ENCODE peak calls at places on chromosomes 2 and 18, in four cellular contexts. One of them, this sample, is unnamed.

GRCh38 chr18:73153271-73153670 is 285.5 kb upstream of the NETO1 start:
- DNase-seq in HepG2: no peak
- DNase-seq in K562: no peak
- DNase-seq in GM12878: no peak
- DNase-seq in this sample: no peak

GRCh38 chr2:25810428-25810827 is 67.9 kb downstream of the ASXL2 start:
- DNase-seq in K562: no peak
- DNase-seq in GM12878: no peak
- DNase-seq in HepG2: no peak
- DNase-seq in this sample: no peak

GRCh38 chr2:182767578-182767977 is 51.5 kb downstream of the DNAJC10 start:
- DNase-seq in HepG2: peak
- DNase-seq in K562: peak
- DNase-seq in GM12878: no peak
- DNase-seq in this sample: peak

GRCh38 chr2:199315299-199316179 is 142.2 kb downstream of the SATB2 start:
- DNase-seq in K562: peak
- DNase-seq in HepG2: peak
- DNase-seq in GM12878: no peak
- DNase-seq in this sample: peak

GRCh38 chr2:150425121-150425559 is 62.3 kb downstream of the RND3 start:
- DNase-seq in HepG2: no peak
- DNase-seq in K562: no peak
- DNase-seq in GM12878: no peak
- DNase-seq in this sample: peak

GRCh38 chr2:7097353-7097895 is 180.2 kb downstream of the RNF144A start:
- DNase-seq in GM12878: peak
- DNase-seq in K562: peak
- DNase-seq in HepG2: peak
- DNase-seq in this sample: peak

GRCh38 chr2:212708346-212708745 is 169.7 kb upstream of the ERBB4 start:
- DNase-seq in HepG2: no peak
- DNase-seq in GM12878: no peak
- DNase-seq in K562: no peak
- DNase-seq in this sample: no peak

GRCh38 chr2:37084797-37085196 is 479 bp downstream of the GPATCH11 start:
- DNase-seq in K562: no peak
- DNase-seq in GM12878: no peak
- DNase-seq in HepG2: no peak
- DNase-seq in this sample: no peak

GRCh38 chr2:25926913-25927312 is 48.6 kb upstream of the ASXL2 start:
- DNase-seq in K562: no peak
- DNase-seq in GM12878: no peak
- DNase-seq in HepG2: no peak
- DNase-seq in this sample: no peak

GRCh38 chr2:192127434-192127833 is 67.3 kb downstream of the TMEFF2 start:
- DNase-seq in K562: no peak
- DNase-seq in HepG2: no peak
- DNase-seq in GM12878: no peak
- DNase-seq in this sample: no peak

GRCh38 chr2:38104598-38104997 is 28.6 kb upstream of the CYP1B1 start:
- DNase-seq in K562: no peak
- DNase-seq in GM12878: no peak
- DNase-seq in HepG2: no peak
- DNase-seq in this sample: no peak

GRCh38 chr2:70767699-70768584 is at the start of gene ADD2:
- DNase-seq in HepG2: no peak
- DNase-seq in K562: peak
- DNase-seq in GM12878: no peak
- DNase-seq in this sample: peak

GRCh38 chr2:180621366-180621765 is 359.0 kb upstream of the UBE2E3 start:
- DNase-seq in HepG2: no peak
- DNase-seq in K562: no peak
- DNase-seq in GM12878: no peak
- DNase-seq in this sample: no peak

GRCh38 chr18:59881728-59882685 is 17.8 kb upstream of the PMAIP1 start:
- DNase-seq in HepG2: peak
- DNase-seq in GM12878: no peak
- DNase-seq in K562: peak
- DNase-seq in this sample: no peak

GRCh38 chr2:4507706-4508105 is 804.3 kb downstream of the DCDC2C start:
- DNase-seq in K562: no peak
- DNase-seq in HepG2: no peak
- DNase-seq in GM12878: no peak
- DNase-seq in this sample: no peak

GRCh38 chr18:25076980-25077780 is 274.8 kb downstream of the ZNF521 start:
- DNase-seq in HepG2: peak
- DNase-seq in GM12878: no peak
- DNase-seq in K562: peak
- DNase-seq in this sample: no peak

GRCh38 chr18:47265197-47265596 is 13.7 kb upstream of the SKOR2 start:
- DNase-seq in HepG2: no peak
- DNase-seq in GM12878: no peak
- DNase-seq in K562: no peak
- DNase-seq in this sample: no peak

GRCh38 chr18:27735117-27735516 is 441.8 kb downstream of the CDH2 start:
- DNase-seq in HepG2: no peak
- DNase-seq in GM12878: no peak
- DNase-seq in K562: no peak
- DNase-seq in this sample: no peak
- TF ChIP-seq POLR2AphosphoS5 in HepG2: no peak
- TF ChIP-seq POLR2AphosphoS5 in GM12878: no peak
- TF ChIP-seq POLR2AphosphoS5 in K562: no peak
- TF ChIP-seq POLR2AphosphoS5 in this sample: no peak

GRCh38 chr2:43230481-43230880 is 4.1 kb upstream of the ZFP36L2 start:
- DNase-seq in HepG2: no peak
- DNase-seq in GM12878: no peak
- DNase-seq in K562: no peak
- DNase-seq in this sample: peak

GRCh38 chr2:43230981-43231827 is 4.8 kb upstream of the ZFP36L2 start:
- DNase-seq in K562: no peak
- DNase-seq in GM12878: no peak
- DNase-seq in HepG2: no peak
- DNase-seq in this sample: no peak

GRCh38 chr2:43236256-43236655 is 9.8 kb upstream of the ZFP36L2 start:
- DNase-seq in K562: no peak
- DNase-seq in HepG2: no peak
- DNase-seq in GM12878: no peak
- DNase-seq in this sample: no peak

GRCh38 chr2:43228782-43229659 is 2.6 kb upstream of the ZFP36L2 start:
- DNase-seq in HepG2: no peak
- DNase-seq in K562: no peak
- DNase-seq in GM12878: no peak
- DNase-seq in this sample: no peak

DNA sequence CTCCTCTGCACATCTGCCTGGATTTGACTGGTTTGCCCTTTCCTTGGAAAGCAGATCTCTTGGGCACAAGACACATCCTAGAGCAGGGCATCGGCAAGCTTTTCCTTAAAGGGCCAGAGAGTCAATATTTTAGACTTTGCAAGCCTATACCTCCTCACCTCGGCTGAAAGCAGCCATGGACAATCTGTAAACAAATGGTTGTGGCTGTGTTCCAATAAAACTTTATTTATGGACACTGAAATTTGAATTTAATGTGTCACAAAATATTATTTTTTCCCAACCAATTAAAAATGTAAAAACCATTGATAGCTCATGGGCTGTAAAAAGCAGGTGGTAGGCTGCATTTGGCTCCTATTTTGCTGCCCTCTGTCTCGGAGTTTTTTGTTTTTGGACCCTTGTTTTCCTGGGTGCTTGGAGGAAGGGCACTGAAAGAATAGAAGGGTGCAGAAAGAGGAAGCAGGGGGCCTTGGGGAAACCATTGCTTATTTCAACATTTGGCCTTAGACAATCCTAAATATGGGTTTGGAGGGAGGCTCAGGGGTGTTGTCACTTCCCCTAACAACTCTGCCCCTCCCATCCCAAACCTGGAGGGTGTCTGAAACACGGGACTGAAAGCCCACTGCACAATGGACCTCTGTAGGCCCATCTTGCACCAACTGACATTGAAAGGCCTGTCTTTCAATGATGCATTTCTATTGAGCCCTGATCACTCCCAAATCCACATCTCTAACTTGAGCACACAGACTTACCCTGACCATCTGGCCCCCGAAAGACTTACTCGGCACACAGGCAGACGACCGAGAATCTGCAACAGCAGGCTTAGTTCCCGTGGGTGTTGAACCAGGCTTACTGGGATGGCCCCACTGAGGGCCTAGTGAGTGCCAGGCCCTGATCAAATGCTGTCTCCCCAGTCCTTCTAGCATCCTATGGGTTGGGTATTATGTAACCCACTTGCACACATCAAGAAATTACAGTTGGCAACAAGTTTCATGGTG is 7.1 kb upstream of the ZFP36L2 start:
- DNase-seq in HepG2: no peak
- DNase-seq in K562: no peak
- DNase-seq in GM12878: no peak
- DNase-seq in this sample: no peak
- TF ChIP-seq JUNB in HepG2: no peak
- TF ChIP-seq JUNB in K562: no peak
- TF ChIP-seq JUNB in GM12878: no peak
- TF ChIP-seq JUNB in this sample: no peak

GRCh38 chr2:69764286-69765058 is 22.5 kb downstream of the ANXA4 start:
- DNase-seq in K562: no peak
- DNase-seq in GM12878: no peak
- DNase-seq in HepG2: peak
- DNase-seq in this sample: no peak
- H3K27ac ChIP-seq in K562: no peak
- H3K27ac ChIP-seq in GM12878: peak
- H3K27ac ChIP-seq in HepG2: peak
- H3K27ac ChIP-seq in this sample: no peak

DNA sequence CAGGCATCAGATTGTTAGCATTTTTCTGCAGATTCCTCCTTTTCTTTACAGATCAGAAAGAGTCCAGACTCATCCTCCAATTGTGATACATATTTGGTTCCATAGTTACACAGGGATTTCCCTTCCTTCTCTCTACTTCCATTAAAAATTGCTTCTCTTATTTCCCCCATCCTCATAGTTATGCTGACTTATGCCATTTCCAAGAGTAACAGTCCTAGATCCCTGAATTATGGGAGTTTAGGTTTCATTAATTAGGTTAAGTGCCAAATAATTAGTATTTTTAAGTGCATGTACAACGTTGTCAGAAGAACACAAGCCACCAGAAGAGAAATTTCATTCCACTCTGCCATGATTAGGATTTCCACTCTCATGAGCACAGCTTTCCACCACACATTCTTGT is 198.5 kb downstream of the BARD1 start:
- DNase-seq in K562: no peak
- DNase-seq in GM12878: no peak
- DNase-seq in HepG2: no peak
- DNase-seq in this sample: no peak
- TF ChIP-seq POLR2AphosphoS5 in K562: no peak
- TF ChIP-seq POLR2AphosphoS5 in GM12878: no peak
- TF ChIP-seq POLR2AphosphoS5 in HepG2: no peak
- TF ChIP-seq POLR2AphosphoS5 in this sample: no peak

DNA sequence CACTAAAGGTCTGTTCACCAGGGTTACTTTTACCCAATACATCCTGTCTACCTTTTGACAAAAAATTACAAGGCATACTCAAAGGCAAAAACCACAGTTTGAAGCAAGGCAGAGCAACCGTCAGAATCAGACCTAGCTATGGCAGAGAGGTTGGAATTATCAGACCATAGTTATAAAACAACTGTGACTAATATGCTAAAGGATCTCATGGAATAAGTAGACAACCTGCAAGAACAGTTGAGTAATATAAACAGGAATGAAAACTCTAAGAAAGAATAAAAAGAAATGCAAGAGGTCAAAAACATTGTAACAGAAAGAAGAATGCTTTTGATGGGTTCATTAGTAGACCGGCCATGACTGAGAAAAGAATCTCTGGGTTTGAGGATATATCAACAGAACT is 318.8 kb upstream of the KCNH7 start:
- DNase-seq in GM12878: no peak
- DNase-seq in K562: no peak
- DNase-seq in HepG2: no peak
- DNase-seq in this sample: no peak
- TF ChIP-seq JUNB in GM12878: no peak
- TF ChIP-seq JUNB in K562: no peak
- TF ChIP-seq JUNB in HepG2: no peak
- TF ChIP-seq JUNB in this sample: no peak

DNA sequence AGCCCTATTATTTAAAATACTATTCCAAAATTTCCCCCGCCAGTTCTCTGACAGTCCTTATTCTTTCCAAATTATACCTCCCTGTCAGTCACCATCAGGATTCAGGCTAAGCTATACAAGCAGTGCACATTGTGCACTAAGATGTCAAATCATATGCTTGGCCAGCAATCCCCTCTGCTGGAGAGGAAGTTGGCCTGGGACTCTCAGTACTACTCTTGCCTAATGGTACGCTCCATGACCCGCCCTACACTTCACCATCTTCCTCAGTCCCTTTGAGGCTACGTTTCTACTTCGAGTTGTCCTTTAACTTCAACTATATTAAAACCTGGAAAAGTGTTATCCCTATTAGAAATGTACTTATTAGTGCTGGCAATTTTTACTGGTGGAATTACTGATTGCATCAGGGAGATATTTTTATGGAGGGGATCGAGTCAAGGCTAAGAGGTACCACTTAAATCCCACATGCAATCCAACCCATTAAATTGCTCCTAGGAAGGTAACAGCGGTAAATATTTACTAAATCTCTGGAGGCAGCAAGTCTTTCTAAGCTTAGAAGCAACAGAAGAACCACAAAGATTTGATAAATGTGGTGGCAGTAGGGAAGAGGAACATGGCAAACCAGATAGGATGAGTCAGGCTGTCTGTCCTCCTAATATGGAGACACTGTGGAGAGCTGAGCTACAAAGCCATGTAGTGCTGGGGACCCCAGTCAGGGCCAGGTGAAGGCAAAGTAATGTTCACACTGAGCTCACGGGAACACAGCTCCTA is 2.7 kb downstream of the USP40 start:
- DNase-seq in HepG2: no peak
- DNase-seq in GM12878: no peak
- DNase-seq in K562: peak
- DNase-seq in this sample: no peak
- H3K27ac ChIP-seq in HepG2: no peak
- H3K27ac ChIP-seq in GM12878: no peak
- H3K27ac ChIP-seq in K562: peak
- H3K27ac ChIP-seq in this sample: no peak

GRCh38 chr2:218272531-218273212 is 2.4 kb downstream of the PNKD start:
- DNase-seq in HepG2: peak
- DNase-seq in K562: peak
- DNase-seq in GM12878: peak
- DNase-seq in this sample: peak
- TF ChIP-seq POLR2AphosphoS5 in HepG2: peak
- TF ChIP-seq POLR2AphosphoS5 in K562: peak
- TF ChIP-seq POLR2AphosphoS5 in GM12878: no peak
- TF ChIP-seq POLR2AphosphoS5 in this sample: no peak

DNA sequence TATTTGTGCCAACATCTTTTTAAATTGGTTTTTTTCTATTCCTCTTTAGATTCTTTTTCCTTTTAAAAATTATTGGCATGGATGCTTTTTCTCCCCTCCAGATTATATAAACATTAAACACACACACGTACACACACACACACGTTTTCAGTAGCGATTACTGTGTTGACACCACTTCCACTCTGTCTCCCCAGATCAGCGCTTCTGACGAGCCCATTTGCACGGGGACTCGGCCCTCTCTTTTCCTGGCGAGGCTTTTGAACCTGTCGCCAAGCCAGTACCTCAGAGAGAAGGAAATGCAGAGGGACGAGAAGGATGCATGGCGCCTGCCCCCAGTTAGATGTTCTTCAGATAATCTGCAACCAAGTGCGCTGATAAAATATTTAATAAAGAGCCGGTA is 1.1 kb upstream of the TBR1 start:
- DNase-seq in GM12878: no peak
- DNase-seq in K562: no peak
- DNase-seq in HepG2: no peak
- DNase-seq in this sample: peak
- TF ChIP-seq JUNB in GM12878: no peak
- TF ChIP-seq JUNB in K562: no peak
- TF ChIP-seq JUNB in HepG2: no peak
- TF ChIP-seq JUNB in this sample: no peak

This sample was measured in GM23338.